ENCODE peak calls at places on chromosomes 12 and 14, in eight cellular contexts. O is stomach, M is H1, G is A549, I is sigmoid colon, S is K562, R is tibial nerve, Q is suprapubic skin. J is an unnamed sample.

GRCh38 chr12:110921262-110921661 is 883 bp upstream of the MYL2 start:
- DNase-seq in O (no peak), M (no peak), G (peak; percentile 31), I (no peak), S (no peak), R (no peak), Q (no peak), J (no peak)

GRCh38 chr14:35959835-35960234 is 133.7 kb downstream of the BRMS1L start:
- DNase-seq in O (no peak), M (no peak), G (no peak), I (no peak), S (no peak), R (no peak), Q (no peak), J (no peak)

GRCh38 chr14:78127233-78127632 is 42.9 kb upstream of the NRXN3 start:
- DNase-seq in O (no peak), M (no peak), G (no peak), I (no peak), S (no peak), R (no peak), Q (no peak), J (no peak)

GRCh38 chr12:57063991-57064725 is 14.2 kb upstream of the MYO1A start:
- DNase-seq in O (no peak), M (no peak), G (no peak), I (no peak), S (no peak), R (no peak), Q (no peak), J (no peak)

GRCh38 chr12:124681779-124682391 is 114.5 kb upstream of the NCOR2 start:
- DNase-seq in O (no peak), M (no peak), G (peak; percentile 36), I (peak; percentile 86), S (no peak), R (peak; percentile 91), Q (no peak), J (peak; percentile 33)

GRCh38 chr12:52813203-52813819 is 605 bp downstream of the KRT4 start:
- DNase-seq in O (no peak), M (no peak), G (no peak), I (no peak), S (no peak), R (no peak), Q (no peak), J (no peak)

GRCh38 chr12:102171951-102172350 is 25.7 kb downstream of the PMCH start:
- DNase-seq in O (no peak), M (no peak), G (no peak), I (no peak), S (no peak), R (no peak), Q (no peak), J (no peak)

GRCh38 chr12:54282949-54283593 is 2.5 kb downstream of the HNRNPA1 start:
- DNase-seq in O (no peak), M (no peak), G (no peak), I (no peak), S (no peak), R (no peak), Q (no peak), J (no peak)

GRCh38 chr12:105317453-105317852 is 13.0 kb upstream of the C12orf75 start:
- DNase-seq in O (no peak), M (no peak), G (no peak), I (no peak), S (no peak), R (no peak), Q (no peak), J (no peak)

GRCh38 chr12:80936353-80936641 is 1.4 kb downstream of the LIN7A start:
- DNase-seq in O (no peak), M (no peak), G (no peak), I (peak; percentile 66), S (no peak), R (peak; percentile 13), Q (no peak), J (no peak)

GRCh38 chr12:54225666-54226065 is 36.9 kb upstream of the SMUG1 start:
- DNase-seq in O (no peak), M (no peak), G (no peak), I (no peak), S (no peak), R (no peak), Q (no peak), J (no peak)

GRCh38 chr14:73973497-73973896 is 23.4 kb downstream of the COQ6 start:
- DNase-seq in O (no peak), M (no peak), G (no peak), I (no peak), S (no peak), R (no peak), Q (no peak), J (no peak)

GRCh38 chr12:124479680-124480468 is 87.5 kb downstream of the NCOR2 start:
- DNase-seq in O (no peak), M (no peak), G (no peak), I (no peak), S (no peak), R (no peak), Q (no peak), J (no peak)

GRCh38 chr12:95663525-95663924 is 112.2 kb upstream of the USP44 start:
- DNase-seq in O (no peak), M (no peak), G (no peak), I (no peak), S (no peak), R (no peak), Q (no peak), J (no peak)

GRCh38 chr12:104370989-104371870 is 67.7 kb downstream of the EID3 start:
- DNase-seq in O (no peak), M (no peak), G (peak; percentile 86), I (no peak), S (no peak), R (no peak), Q (no peak), J (no peak)

GRCh38 chr12:22034709-22035506 is 11.1 kb upstream of the CMAS start:
- DNase-seq in O (no peak), M (no peak), G (no peak), I (no peak), S (no peak), R (no peak), Q (no peak), J (no peak)

GRCh38 chr12:112998997-112999767 is 20.9 kb downstream of the OAS2 start:
- DNase-seq in O (no peak), M (no peak), G (no peak), I (no peak), S (no peak), R (no peak), Q (peak; percentile 53), J (no peak)

GRCh38 chr12:76545486-76545885 is 14.1 kb downstream of the OSBPL8 start:
- DNase-seq in O (no peak), M (no peak), G (no peak), I (no peak), S (no peak), R (no peak), Q (no peak), J (no peak)

GRCh38 chr12:105672576-105672975 is 342.1 kb downstream of the C12orf75 start:
- DNase-seq in O (peak; percentile 42), M (no peak), G (no peak), I (peak; percentile 90), S (no peak), R (peak; percentile 12), Q (peak; percentile 88), J (peak; percentile 48)

DNA sequence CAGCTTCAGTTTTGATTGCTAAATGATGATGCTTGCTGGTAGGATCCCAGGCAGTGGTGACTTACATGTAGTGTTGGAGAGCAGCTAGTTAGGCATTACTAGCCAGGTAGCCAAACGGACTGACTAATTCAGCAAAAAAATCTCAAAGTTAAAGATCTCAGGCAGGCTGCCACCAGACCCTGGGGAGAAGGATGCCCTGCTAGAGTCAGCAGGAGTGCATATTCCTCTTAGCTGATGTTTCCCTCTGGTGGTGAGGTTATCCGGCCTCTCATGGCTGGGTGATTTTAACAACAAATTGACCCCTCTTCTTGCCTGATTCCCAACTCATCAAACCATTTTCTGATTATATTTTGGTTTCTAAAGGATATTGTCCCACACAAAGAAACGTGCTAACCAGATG is 2.8 kb downstream of the EFS start:
- DNase-seq in O (no peak), M (no peak), G (no peak), I (no peak), S (no peak), R (no peak), Q (peak; percentile 23), J (no peak)
- TF ChIP-seq CTCF in O (no peak), M (peak; percentile 31), G (no peak), I (no peak), S (peak; percentile 22), R (no peak), Q (no peak), J (no peak)

GRCh38 chr12:6968426-6968825 is 2.0 kb downstream of the PHB2 start:
- DNase-seq in O (no peak), M (no peak), G (no peak), I (no peak), S (no peak), R (no peak), Q (no peak), J (no peak)
- TF ChIP-seq POLR2A in O (no peak), M (no peak), G (no peak), I (no peak), S (no peak), R (no peak), Q (no peak), J (no peak)

DNA sequence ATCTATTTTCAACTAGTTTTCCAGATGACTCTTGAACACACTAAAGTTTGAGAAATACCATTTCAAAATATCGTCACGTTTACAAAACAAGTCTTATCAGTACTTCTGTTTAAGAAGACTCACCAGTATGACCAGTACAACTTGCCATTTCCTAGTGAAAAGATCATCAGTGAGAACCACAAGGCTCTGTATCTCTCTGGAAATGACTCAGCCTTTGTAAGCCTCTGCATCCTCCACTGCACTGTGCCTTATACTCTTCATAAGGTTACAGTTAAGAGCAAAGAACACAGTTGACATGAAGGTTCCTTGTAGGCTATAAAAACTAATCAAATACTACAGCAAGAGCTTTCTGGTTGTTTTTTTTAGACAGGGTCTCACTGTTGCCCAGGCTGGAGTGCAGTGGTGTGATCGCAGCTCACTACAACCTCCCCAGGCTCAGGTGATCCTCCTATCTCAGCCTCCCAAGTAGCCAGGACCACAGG is 5.7 kb upstream of the VTI1B start:
- DNase-seq in O (no peak), M (no peak), G (no peak), I (no peak), S (peak; percentile 74), R (no peak), Q (no peak), J (no peak)
- TF ChIP-seq EP300 in O (no peak), M (no peak), G (no peak), I (no peak), S (peak; percentile 88), R (no peak), Q (no peak), J (no peak)

GRCh38 chr12:55659486-55660385 is 23.0 kb downstream of the OR10P1 start:
- DNase-seq in O (no peak), M (no peak), G (no peak), I (peak; percentile 77), S (peak; percentile 39), R (no peak), Q (no peak), J (peak; percentile 64)
- TF ChIP-seq CTCF in O (no peak), M (peak; percentile 66), G (peak; percentile 72), I (no peak), S (peak; percentile 43), R (peak; percentile 38), Q (no peak), J (peak; percentile 45)

GRCh38 chr14:41606249-41607118 is at the start of gene LRFN5:
- DNase-seq in O (no peak), M (peak; percentile 82), G (no peak), I (peak; percentile 67), S (no peak), R (no peak), Q (no peak), J (peak; percentile 34)
- TF ChIP-seq POLR2A in O (no peak), M (no peak), G (no peak), I (no peak), S (no peak), R (no peak), Q (no peak), J (no peak)

GRCh38 chr12:8987163-8987562 is 2.2 kb upstream of the KLRG1 start:
- DNase-seq in O (no peak), M (no peak), G (no peak), I (no peak), S (no peak), R (no peak), Q (no peak), J (no peak)
- TF ChIP-seq EP300 in O (no peak), M (no peak), G (no peak), I (no peak), S (no peak), R (no peak), Q (no peak), J (no peak)

J was measured in ovary.